ENCODE peak calls at places on chromosomes 7 and 10, in four cellular contexts. J is right atrium auricular region, I is fibroblast of lung, Z is aorta. R is an unnamed sample.

GRCh38 chr7:102186306-102186705 is 100.4 kb upstream of the SH2B2 start:
- DNase-seq in Z (no peak), I (no peak), J (no peak), R (no peak)

GRCh38 chr7:113774182-113774807 is 144.5 kb downstream of the PPP1R3A start:
- DNase-seq in Z (no peak), J (no peak), I (peak; percentile 69), R (no peak)

GRCh38 chr10:92575961-92576360 is 2.1 kb upstream of the IDE start:
- DNase-seq in Z (no peak), I (no peak), J (no peak), R (no peak)

GRCh38 chr7:34225193-34225592 is 319.9 kb downstream of the BMPER start:
- DNase-seq in I (no peak), J (no peak), Z (no peak), R (no peak)

GRCh38 chr7:129122751-129123516 is 21.6 kb upstream of the TSPAN33 start:
- DNase-seq in Z (no peak), J (no peak), I (no peak), R (peak; percentile 82)

GRCh38 chr7:74672343-74672915 is 14.9 kb downstream of the GTF2I start:
- DNase-seq in J (no peak), Z (no peak), I (no peak), R (no peak)

GRCh38 chr10:64484931-64485330 is 963.7 kb downstream of the REEP3 start:
- DNase-seq in I (no peak), Z (no peak), J (no peak), R (no peak)

GRCh38 chr7:54704851-54705250 is 54.2 kb downstream of the SEC61G start:
- DNase-seq in I (no peak), J (no peak), Z (no peak), R (no peak)

GRCh38 chr10:58217612-58218011 is 50.1 kb downstream of the IPMK start:
- DNase-seq in J (no peak), I (no peak), Z (no peak), R (no peak)

GRCh38 chr7:18177815-18178660 is 150.4 kb upstream of the PRPS1L1 start:
- DNase-seq in Z (no peak), J (no peak), I (peak; percentile 6), R (peak; percentile 65)

GRCh38 chr7:151565541-151565940 is 45.8 kb upstream of the RHEB start:
- DNase-seq in J (no peak), Z (no peak), I (no peak), R (no peak)

GRCh38 chr7:135382162-135382561 is 127.7 kb downstream of the CNOT4 start:
- DNase-seq in J (no peak), I (no peak), Z (no peak), R (no peak)

GRCh38 chr10:1488970-1489548 is 248.3 kb downstream of the ADARB2 start:
- DNase-seq in I (no peak), J (no peak), Z (no peak), R (peak; percentile 79)

GRCh38 chr10:4457597-4457996 is 368.4 kb upstream of the AKR1E2 start:
- DNase-seq in I (no peak), J (no peak), Z (no peak), R (no peak)

GRCh38 chr7:48035967-48036478 is 680 bp downstream of the C7orf57 start:
- DNase-seq in Z (peak; percentile 80), I (peak; percentile 35), J (no peak), R (peak; percentile 14)

GRCh38 chr10:70396140-70396539 is 7.8 kb upstream of the EIF4EBP2 start:
- DNase-seq in Z (no peak), J (no peak), I (no peak), R (no peak)

DNA sequence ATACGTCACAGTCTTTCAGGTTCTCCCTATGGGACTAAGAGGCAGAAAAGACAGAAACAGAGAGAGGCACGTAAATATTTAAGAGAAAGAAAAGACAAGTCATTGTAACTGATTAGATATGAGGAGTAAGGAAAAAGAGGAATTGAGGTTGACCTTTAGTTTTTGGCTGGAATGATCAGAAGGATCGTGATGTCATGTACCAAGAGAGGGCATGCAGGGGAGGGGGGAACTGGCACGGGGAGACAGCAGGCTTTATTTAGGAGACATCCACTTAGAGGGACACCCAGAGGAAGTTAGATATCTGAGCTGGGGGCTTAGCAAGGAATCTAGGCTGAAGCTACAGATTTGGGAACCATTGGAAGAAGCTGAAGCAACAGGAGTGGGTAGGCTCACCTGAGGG is 9.2 kb upstream of the LRRC20 start:
- DNase-seq in I (no peak), Z (no peak), J (no peak), R (no peak)
- H3K4me3 ChIP-seq in I (no peak overlapping the region), Z (no peak overlapping the region), J (no peak overlapping the region), R (no peak overlapping the region)

GRCh38 chr7:5743803-5744202 is 37.7 kb downstream of the RNF216 start:
- DNase-seq in I (no peak), J (no peak), Z (no peak), R (no peak)
- H3K36me3 ChIP-seq in I (peaks cover 4% of the 10 kb centered on the region), J (peaks cover 29% of the 10 kb centered on the region), Z (no peaks in the 10 kb centered on the region), R (peaks cover 6% of the 10 kb centered on the region)

DNA sequence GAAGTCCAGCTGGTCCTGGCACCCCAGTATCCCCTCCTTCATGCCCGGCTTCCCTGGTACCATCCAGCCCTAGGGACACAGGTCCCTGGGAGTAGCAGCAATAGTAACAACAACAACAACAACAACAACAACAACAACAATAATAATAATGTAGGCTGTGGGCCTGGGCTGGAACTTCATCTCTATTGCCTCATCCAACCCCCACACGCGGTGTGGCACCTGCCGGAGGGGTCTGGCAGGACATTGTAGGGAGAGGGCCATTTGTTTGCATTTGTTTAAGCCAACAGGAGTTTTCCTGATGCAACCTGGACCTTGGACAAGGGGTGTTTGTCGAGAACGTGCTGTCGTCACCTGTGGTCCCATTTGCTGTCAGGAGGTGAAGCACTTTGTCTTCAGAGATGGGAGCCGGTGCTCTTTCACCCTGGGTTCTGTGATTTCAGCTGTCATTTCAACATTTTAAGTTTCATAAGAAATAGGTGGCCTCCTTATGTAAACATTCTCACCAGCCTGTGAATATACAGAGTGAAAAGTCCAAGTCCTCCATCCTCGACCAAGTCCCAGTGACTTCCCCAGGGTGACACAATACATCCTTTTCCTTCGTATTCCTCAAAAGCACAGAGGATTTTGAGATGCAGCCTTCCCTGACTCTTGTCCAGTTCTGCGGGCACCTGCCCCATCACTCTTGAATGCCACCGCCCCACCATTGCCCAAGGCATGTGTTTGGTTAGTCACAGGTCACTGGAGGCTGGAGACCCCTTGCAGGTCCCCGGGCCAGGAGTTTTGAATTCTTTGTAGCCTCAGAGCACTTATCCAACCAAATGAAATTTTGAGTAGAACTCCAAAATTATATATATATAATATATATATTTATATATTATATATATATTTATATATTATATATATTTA is 9.2 kb downstream of the LHPP start:
- DNase-seq in J (no peak), I (no peak), Z (no peak), R (no peak)
- H3K4me3 ChIP-seq in J (no peak overlapping the region), I (no peak overlapping the region), Z (no peak overlapping the region), R (no peak overlapping the region)

GRCh38 chr7:120950026-120950538 is 495 bp upstream of the ING3 start:
- DNase-seq in Z (no peak), J (no peak), I (no peak), R (no peak)

GRCh38 chr7:120951309-120951706 is 731 bp downstream of the ING3 start:
- DNase-seq in Z (no peak), J (no peak), I (no peak), R (no peak)

GRCh38 chr7:120949393-120949799 is 1.2 kb upstream of the ING3 start:
- DNase-seq in Z (no peak), J (no peak), I (no peak), R (no peak)

GRCh38 chr7:120950539-120951308 is at the start of gene ING3:
- DNase-seq in Z (peak; percentile 98), I (peak; percentile 97), J (peak; percentile 99), R (peak; percentile 98)

DNA sequence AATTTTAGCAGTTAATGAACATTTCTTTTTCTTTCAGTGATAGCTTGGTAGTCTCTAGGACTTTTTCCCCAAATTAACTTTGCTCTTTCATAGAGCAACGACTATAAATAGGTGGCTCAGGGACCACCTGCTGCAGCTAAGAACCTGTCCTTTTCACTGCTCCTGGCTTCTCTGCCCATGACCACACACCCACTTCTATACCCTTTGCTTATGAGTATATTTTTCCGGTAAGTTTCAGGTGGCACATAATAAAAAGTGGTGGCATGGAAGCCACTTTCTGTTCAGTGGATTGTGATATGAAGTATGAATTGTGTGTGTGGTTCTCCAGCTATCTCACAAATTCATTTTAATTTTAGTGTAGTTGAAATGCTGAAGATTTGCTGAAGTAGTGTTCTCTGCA is 1.2 kb downstream of the ING3 start:
- DNase-seq in J (no peak), I (no peak), Z (no peak), R (no peak)
- H3K36me3 ChIP-seq in J (peaks cover 29% of the 10 kb centered on the region), I (peaks cover 3% of the 10 kb centered on the region), Z (no peaks in the 10 kb centered on the region), R (no peaks in the 10 kb centered on the region)

GRCh38 chr10:133335238-133336122 is 1.2 kb downstream of the CALY start:
- DNase-seq in Z (peak; percentile 87), J (no peak), I (peak; percentile 69), R (no peak)

GRCh38 chr10:133338080-133339071 is 1.7 kb upstream of the CALY start:
- DNase-seq in Z (no peak), I (no peak), J (no peak), R (no peak)

GRCh38 chr10:133334495-133335237 is 2.0 kb downstream of the CALY start:
- DNase-seq in J (no peak), Z (no peak), I (no peak), R (no peak)

GRCh38 chr10:133337079-133337725 is 506 bp upstream of the CALY start:
- DNase-seq in Z (no peak), J (no peak), I (no peak), R (no peak)

DNA sequence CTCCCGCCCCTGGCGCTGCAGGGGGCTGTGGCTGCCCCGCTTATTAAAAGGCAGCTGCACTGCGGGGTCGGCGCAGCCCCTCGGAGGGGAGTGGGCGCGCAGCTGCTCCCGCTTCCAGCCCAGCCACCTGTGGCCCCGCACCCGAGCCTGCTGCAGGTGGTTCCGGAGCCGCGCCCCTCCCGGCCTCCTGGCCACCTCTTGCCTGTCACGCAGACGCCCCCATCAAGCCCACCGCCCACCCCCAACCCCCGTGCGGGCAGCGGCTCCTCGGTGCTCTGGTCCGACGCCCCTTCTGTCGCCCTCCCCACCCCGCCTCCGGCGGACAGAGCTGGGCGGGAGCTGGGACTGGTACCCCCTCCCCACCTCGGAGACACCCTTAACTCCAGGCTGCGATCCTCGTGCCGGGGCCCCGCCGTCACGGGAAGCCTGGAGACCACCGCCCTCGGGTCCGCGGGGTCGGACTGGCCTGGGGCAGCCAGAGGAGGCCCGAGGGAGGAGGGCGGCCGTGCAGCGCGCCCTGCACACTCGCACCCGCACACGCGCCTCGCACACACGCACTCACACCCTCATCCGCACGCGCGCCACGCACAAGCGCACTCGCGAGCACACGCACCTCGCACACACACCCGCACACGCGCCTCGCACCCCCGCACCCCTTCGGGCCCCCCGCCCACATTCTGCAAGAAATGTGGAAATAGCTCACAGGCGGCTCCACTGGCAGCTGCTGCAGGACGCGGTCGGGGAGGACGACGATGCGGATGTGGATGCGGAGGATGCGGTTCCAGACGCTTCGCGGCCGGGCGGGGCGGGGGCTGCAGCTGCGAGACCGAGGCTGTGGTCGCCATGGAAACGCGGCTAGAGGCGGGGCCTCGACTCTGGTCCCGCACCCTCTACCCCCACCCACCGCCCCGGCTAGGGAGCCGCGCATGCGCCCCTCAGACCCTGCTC is at the start of gene CALY:
- DNase-seq in J (no peak), Z (no peak), I (no peak), R (peak; percentile 54)
- H3K4me3 ChIP-seq in J (peak within 1 kb of the TSS; percentile 49), Z (no peak within 1 kb of the TSS), I (no peak within 1 kb of the TSS), R (no peak within 1 kb of the TSS)

DNA sequence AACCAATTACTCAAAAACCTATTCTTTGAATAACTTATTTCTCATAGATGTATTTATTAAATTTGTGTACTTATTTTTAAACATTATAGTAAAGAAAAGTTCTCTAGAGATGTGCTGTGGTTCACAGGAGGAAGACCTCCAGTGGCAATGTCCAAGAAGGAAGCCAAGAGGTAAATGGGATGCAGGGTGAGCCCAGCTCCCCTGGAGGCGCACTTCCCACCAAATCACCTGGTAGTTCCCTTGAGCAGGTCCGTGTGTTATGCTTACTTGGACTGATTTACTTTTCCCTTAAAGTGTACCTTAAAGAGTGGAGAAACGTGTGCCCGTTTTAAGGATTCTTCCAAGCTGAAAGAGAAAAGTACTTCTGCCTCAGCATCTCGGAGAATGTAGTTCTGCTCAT is 55.3 kb downstream of the PAXIP1 start:
- DNase-seq in Z (no peak), J (no peak), I (no peak), R (no peak)
- H3K36me3 ChIP-seq in Z (no peaks in the 10 kb centered on the region), J (peaks cover 63% of the 10 kb centered on the region), I (peaks cover 10% of the 10 kb centered on the region), R (peaks cover 11% of the 10 kb centered on the region)